ENCODE peak calls at places on chromosomes 13 and 19, in four cellular contexts. One of them, this sample, is unnamed.

GRCh38 chr19:31938675-31939074 is 406.7 kb upstream of the ZNF507 start:
- DNase-seq in effector memory CD8-positive, alpha-beta T cell: no peak
- DNase-seq in T-helper 9 cell: no peak
- DNase-seq in neural crest cell: no peak
- DNase-seq in this sample: no peak

GRCh38 chr13:22596157-22596863 is 584.5 kb upstream of the SGCG start:
- DNase-seq in effector memory CD8-positive, alpha-beta T cell: no peak
- DNase-seq in T-helper 9 cell: no peak
- DNase-seq in neural crest cell: no peak
- DNase-seq in this sample: no peak

GRCh38 chr13:101623469-101624209 is 171.2 kb downstream of the ITGBL1 start:
- DNase-seq in effector memory CD8-positive, alpha-beta T cell: no peak
- DNase-seq in T-helper 9 cell: no peak
- DNase-seq in neural crest cell: no peak
- DNase-seq in this sample: no peak

GRCh38 chr19:54201980-54202379 is 1.3 kb downstream of the RPS9 start:
- DNase-seq in effector memory CD8-positive, alpha-beta T cell: no peak
- DNase-seq in T-helper 9 cell: no peak
- DNase-seq in neural crest cell: no peak
- DNase-seq in this sample: no peak

GRCh38 chr13:95615539-95615938 is 29.0 kb downstream of the DZIP1 start:
- DNase-seq in effector memory CD8-positive, alpha-beta T cell: no peak
- DNase-seq in T-helper 9 cell: no peak
- DNase-seq in neural crest cell: no peak
- DNase-seq in this sample: no peak

GRCh38 chr19:40702337-40703012 is 12.0 kb upstream of the NUMBL start:
- DNase-seq in effector memory CD8-positive, alpha-beta T cell: no peak
- DNase-seq in T-helper 9 cell: no peak
- DNase-seq in neural crest cell: no peak
- DNase-seq in this sample: no peak

GRCh38 chr19:41641879-41642485 is 15.1 kb upstream of the CEACAM4 start:
- DNase-seq in effector memory CD8-positive, alpha-beta T cell: peak; percentile 74
- DNase-seq in T-helper 9 cell: peak; percentile 67
- DNase-seq in neural crest cell: peak; percentile 33
- DNase-seq in this sample: peak; percentile 72

GRCh38 chr13:82305588-82305987 is 1576.7 kb downstream of the SLITRK1 start:
- DNase-seq in effector memory CD8-positive, alpha-beta T cell: no peak
- DNase-seq in T-helper 9 cell: no peak
- DNase-seq in neural crest cell: no peak
- DNase-seq in this sample: no peak

GRCh38 chr13:113647351-113648217 is 10.4 kb downstream of the ATP4B start:
- DNase-seq in effector memory CD8-positive, alpha-beta T cell: no peak
- DNase-seq in T-helper 9 cell: no peak
- DNase-seq in neural crest cell: no peak
- DNase-seq in this sample: no peak

GRCh38 chr19:19062454-19063182 is 1.2 kb upstream of the SLC25A42 start:
- DNase-seq in effector memory CD8-positive, alpha-beta T cell: no peak
- DNase-seq in T-helper 9 cell: no peak
- DNase-seq in neural crest cell: no peak
- DNase-seq in this sample: no peak

GRCh38 chr13:35672611-35673010 is 196.1 kb upstream of the MAB21L1 start:
- DNase-seq in effector memory CD8-positive, alpha-beta T cell: no peak
- DNase-seq in T-helper 9 cell: no peak
- DNase-seq in neural crest cell: no peak
- DNase-seq in this sample: no peak

GRCh38 chr19:10516671-10517286 is 468 bp downstream of the S1PR5 start:
- DNase-seq in effector memory CD8-positive, alpha-beta T cell: no peak
- DNase-seq in T-helper 9 cell: no peak
- DNase-seq in neural crest cell: no peak
- DNase-seq in this sample: no peak

GRCh38 chr19:4971424-4971793 is 2.5 kb downstream of the KDM4B start:
- DNase-seq in effector memory CD8-positive, alpha-beta T cell: no peak
- DNase-seq in T-helper 9 cell: no peak
- DNase-seq in neural crest cell: no peak
- DNase-seq in this sample: peak; percentile 17

GRCh38 chr19:871446-872265 is 12.2 kb downstream of the CFD start:
- DNase-seq in effector memory CD8-positive, alpha-beta T cell: no peak
- DNase-seq in T-helper 9 cell: no peak
- DNase-seq in neural crest cell: no peak
- DNase-seq in this sample: peak; percentile 23

GRCh38 chr13:45333973-45334922 is 6.7 kb downstream of the TPT1 start:
- DNase-seq in effector memory CD8-positive, alpha-beta T cell: peak; percentile 25
- DNase-seq in T-helper 9 cell: peak; percentile 25
- DNase-seq in neural crest cell: no peak
- DNase-seq in this sample: peak; percentile 73

GRCh38 chr13:53250272-53250875 is 221.8 kb downstream of the OLFM4 start:
- DNase-seq in effector memory CD8-positive, alpha-beta T cell: no peak
- DNase-seq in T-helper 9 cell: no peak
- DNase-seq in neural crest cell: peak; percentile 46
- DNase-seq in this sample: no peak

GRCh38 chr13:45108716-45109706 is 11.3 kb upstream of the GTF2F2 start:
- DNase-seq in effector memory CD8-positive, alpha-beta T cell: no peak
- DNase-seq in T-helper 9 cell: no peak
- DNase-seq in neural crest cell: no peak
- DNase-seq in this sample: no peak

GRCh38 chr19:35216026-35216832 is 12.3 kb downstream of the FAM187B start:
- DNase-seq in effector memory CD8-positive, alpha-beta T cell: no peak
- DNase-seq in T-helper 9 cell: no peak
- DNase-seq in neural crest cell: no peak
- DNase-seq in this sample: no peak

GRCh38 chr13:53151692-53152421 is 123.2 kb downstream of the OLFM4 start:
- DNase-seq in effector memory CD8-positive, alpha-beta T cell: no peak
- DNase-seq in T-helper 9 cell: no peak
- DNase-seq in neural crest cell: peak; percentile 64
- DNase-seq in this sample: no peak

GRCh38 chr19:2478756-2479555 is 3.0 kb downstream of the GADD45B start:
- DNase-seq in effector memory CD8-positive, alpha-beta T cell: peak; percentile 60
- DNase-seq in T-helper 9 cell: peak; percentile 60
- DNase-seq in neural crest cell: no peak
- DNase-seq in this sample: peak; percentile 69

GRCh38 chr19:10885241-10886169 is 14.2 kb downstream of the CARM1 start:
- DNase-seq in effector memory CD8-positive, alpha-beta T cell: no peak
- DNase-seq in T-helper 9 cell: no peak
- DNase-seq in neural crest cell: no peak
- DNase-seq in this sample: no peak

GRCh38 chr13:98022210-98022609 is 68.7 kb downstream of the IPO5 start:
- DNase-seq in effector memory CD8-positive, alpha-beta T cell: no peak
- DNase-seq in T-helper 9 cell: no peak
- DNase-seq in neural crest cell: no peak
- DNase-seq in this sample: no peak

GRCh38 chr19:44592451-44592890 is 20.9 kb upstream of the IGSF23 start:
- DNase-seq in effector memory CD8-positive, alpha-beta T cell: no peak
- DNase-seq in T-helper 9 cell: no peak
- DNase-seq in neural crest cell: no peak
- DNase-seq in this sample: no peak

GRCh38 chr19:8576273-8576993 is 809 bp downstream of the MYO1F start:
- DNase-seq in effector memory CD8-positive, alpha-beta T cell: no peak
- DNase-seq in T-helper 9 cell: no peak
- DNase-seq in neural crest cell: no peak
- DNase-seq in this sample: no peak

GRCh38 chr13:66994097-66994496 is 236.0 kb downstream of the PCDH9 start:
- DNase-seq in effector memory CD8-positive, alpha-beta T cell: no peak
- DNase-seq in T-helper 9 cell: no peak
- DNase-seq in neural crest cell: peak; percentile 69
- DNase-seq in this sample: no peak

GRCh38 chr13:72763411-72763810 is 18.3 kb downstream of the DIS3 start:
- DNase-seq in effector memory CD8-positive, alpha-beta T cell: no peak
- DNase-seq in T-helper 9 cell: no peak
- DNase-seq in neural crest cell: no peak
- DNase-seq in this sample: no peak